ENCODE peak calls at places on chromosomes 1 and 21, in four cellular contexts. Q is GM18507, C is activated T-helper 1 cell treated with Interleukin-2 at 50 U/mL for 16 hours, X is NCI-H1694. N is an unnamed sample.

GRCh38 chr1:236015539-236015938 is 49.4 kb downstream of the NID1 start:
- DNase-seq in Q (no peak), C (no peak), X (no peak), N (no peak)

GRCh38 chr1:86741947-86742572 is 37.7 kb downstream of the SH3GLB1 start:
- DNase-seq in Q (no peak), C (no peak), X (peak; percentile 57), N (no peak)

GRCh38 chr1:76141898-76142297 is 67.4 kb downstream of the ST6GALNAC3 start:
- DNase-seq in Q (no peak), C (no peak), X (no peak), N (peak; percentile 36)

GRCh38 chr1:202200112-202200548 is 6.5 kb downstream of the LGR6 start:
- DNase-seq in Q (no peak), C (no peak), X (no peak), N (no peak)

GRCh38 chr1:47209725-47210330 is 20.0 kb upstream of the PDZK1IP1 start:
- DNase-seq in Q (no peak), C (no peak), X (no peak), N (no peak)

GRCh38 chr21:41847066-41847804 is 31.9 kb downstream of the PRDM15 start:
- DNase-seq in Q (no peak), C (no peak), X (no peak), N (no peak)

GRCh38 chr1:162587347-162587746 is 25.8 kb downstream of the UAP1 start:
- DNase-seq in Q (no peak), C (no peak), X (peak; percentile 36), N (no peak)

GRCh38 chr1:181647314-181648035 is 164.2 kb downstream of the CACNA1E start:
- DNase-seq in Q (no peak), C (no peak), X (no peak), N (no peak)

GRCh38 chr1:101089608-101090007 is 64.0 kb upstream of the DPH5 start:
- DNase-seq in Q (no peak), C (no peak), X (no peak), N (no peak)

N was measured in D341Med.